ENCODE peak calls at places on chromosomes 5 and 9, in eight cellular contexts. One of them, this sample, is unnamed.

GRCh38 chr9:124423591-124423990 is 8.3 kb upstream of the PSMB7 start:
- DNase-seq in thoracic aorta: no peak
- DNase-seq in activated CD8-positive, alpha-beta T cell treated with anti-CD3 and anti-CD28 coated beads, Interleukin-2, amount 10 ng/mL, durations not matched to agents 7 days and 5 days: no peak
- DNase-seq in iPS-NIHi11: no peak
- DNase-seq in body of pancreas: no peak
- DNase-seq in Calu3: no peak
- DNase-seq in glutamatergic neuron: no peak
- DNase-seq in GM12865: no peak
- DNase-seq in this sample: no peak

GRCh38 chr5:179262126-179262920 is 82.9 kb downstream of the ADAMTS2 start:
- DNase-seq in thoracic aorta: no peak
- DNase-seq in activated CD8-positive, alpha-beta T cell treated with anti-CD3 and anti-CD28 coated beads, Interleukin-2, amount 10 ng/mL, durations not matched to agents 7 days and 5 days: no peak
- DNase-seq in iPS-NIHi11: no peak
- DNase-seq in body of pancreas: no peak
- DNase-seq in Calu3: no peak
- DNase-seq in glutamatergic neuron: peak; percentile 7
- DNase-seq in GM12865: no peak
- DNase-seq in this sample: no peak

GRCh38 chr9:107363511-107364182 is 80.6 kb downstream of the RAD23B start:
- DNase-seq in thoracic aorta: no peak
- DNase-seq in activated CD8-positive, alpha-beta T cell treated with anti-CD3 and anti-CD28 coated beads, Interleukin-2, amount 10 ng/mL, durations not matched to agents 7 days and 5 days: no peak
- DNase-seq in iPS-NIHi11: no peak
- DNase-seq in body of pancreas: no peak
- DNase-seq in Calu3: no peak
- DNase-seq in glutamatergic neuron: peak; percentile 79
- DNase-seq in GM12865: no peak
- DNase-seq in this sample: no peak

GRCh38 chr9:15144567-15145174 is 162.3 kb downstream of the TTC39B start:
- DNase-seq in thoracic aorta: no peak
- DNase-seq in activated CD8-positive, alpha-beta T cell treated with anti-CD3 and anti-CD28 coated beads, Interleukin-2, amount 10 ng/mL, durations not matched to agents 7 days and 5 days: no peak
- DNase-seq in iPS-NIHi11: no peak
- DNase-seq in body of pancreas: no peak
- DNase-seq in Calu3: no peak
- DNase-seq in glutamatergic neuron: no peak
- DNase-seq in GM12865: no peak
- DNase-seq in this sample: no peak

GRCh38 chr5:98474802-98475201 is 298.7 kb upstream of the RGMB start:
- DNase-seq in thoracic aorta: no peak
- DNase-seq in activated CD8-positive, alpha-beta T cell treated with anti-CD3 and anti-CD28 coated beads, Interleukin-2, amount 10 ng/mL, durations not matched to agents 7 days and 5 days: no peak
- DNase-seq in iPS-NIHi11: no peak
- DNase-seq in body of pancreas: no peak
- DNase-seq in Calu3: no peak
- DNase-seq in glutamatergic neuron: no peak
- DNase-seq in GM12865: no peak
- DNase-seq in this sample: no peak

GRCh38 chr9:15999422-16000339 is 446.8 kb downstream of the CCDC171 start:
- DNase-seq in thoracic aorta: no peak
- DNase-seq in activated CD8-positive, alpha-beta T cell treated with anti-CD3 and anti-CD28 coated beads, Interleukin-2, amount 10 ng/mL, durations not matched to agents 7 days and 5 days: no peak
- DNase-seq in iPS-NIHi11: no peak
- DNase-seq in body of pancreas: peak; percentile 6
- DNase-seq in Calu3: peak; percentile 2
- DNase-seq in glutamatergic neuron: no peak
- DNase-seq in GM12865: no peak
- DNase-seq in this sample: no peak

GRCh38 chr5:35223777-35224395 is 6.4 kb downstream of the PRLR start:
- DNase-seq in thoracic aorta: no peak
- DNase-seq in activated CD8-positive, alpha-beta T cell treated with anti-CD3 and anti-CD28 coated beads, Interleukin-2, amount 10 ng/mL, durations not matched to agents 7 days and 5 days: no peak
- DNase-seq in iPS-NIHi11: no peak
- DNase-seq in body of pancreas: no peak
- DNase-seq in Calu3: no peak
- DNase-seq in glutamatergic neuron: no peak
- DNase-seq in GM12865: no peak
- DNase-seq in this sample: no peak

GRCh38 chr9:136626740-136627642 is 35.7 kb upstream of the EGFL7 start:
- DNase-seq in thoracic aorta: no peak
- DNase-seq in activated CD8-positive, alpha-beta T cell treated with anti-CD3 and anti-CD28 coated beads, Interleukin-2, amount 10 ng/mL, durations not matched to agents 7 days and 5 days: no peak
- DNase-seq in iPS-NIHi11: peak; percentile 68
- DNase-seq in body of pancreas: peak; percentile 87
- DNase-seq in Calu3: no peak
- DNase-seq in glutamatergic neuron: no peak
- DNase-seq in GM12865: no peak
- DNase-seq in this sample: no peak

GRCh38 chr9:70165006-70165602 is 93.7 kb upstream of the SMC5 start:
- DNase-seq in thoracic aorta: no peak
- DNase-seq in activated CD8-positive, alpha-beta T cell treated with anti-CD3 and anti-CD28 coated beads, Interleukin-2, amount 10 ng/mL, durations not matched to agents 7 days and 5 days: no peak
- DNase-seq in iPS-NIHi11: no peak
- DNase-seq in body of pancreas: no peak
- DNase-seq in Calu3: no peak
- DNase-seq in glutamatergic neuron: no peak
- DNase-seq in GM12865: no peak
- DNase-seq in this sample: no peak

GRCh38 chr5:181205735-181206401 is 872 bp upstream of the TRIM7 start:
- DNase-seq in thoracic aorta: no peak
- DNase-seq in activated CD8-positive, alpha-beta T cell treated with anti-CD3 and anti-CD28 coated beads, Interleukin-2, amount 10 ng/mL, durations not matched to agents 7 days and 5 days: no peak
- DNase-seq in iPS-NIHi11: no peak
- DNase-seq in body of pancreas: no peak
- DNase-seq in Calu3: no peak
- DNase-seq in glutamatergic neuron: no peak
- DNase-seq in GM12865: no peak
- DNase-seq in this sample: no peak

GRCh38 chr5:2887401-2888348 is 136.2 kb upstream of the IRX2 start:
- DNase-seq in thoracic aorta: no peak
- DNase-seq in activated CD8-positive, alpha-beta T cell treated with anti-CD3 and anti-CD28 coated beads, Interleukin-2, amount 10 ng/mL, durations not matched to agents 7 days and 5 days: no peak
- DNase-seq in iPS-NIHi11: no peak
- DNase-seq in body of pancreas: no peak
- DNase-seq in Calu3: no peak
- DNase-seq in glutamatergic neuron: no peak
- DNase-seq in GM12865: no peak
- DNase-seq in this sample: no peak

GRCh38 chr5:147075187-147075586 is 159.6 kb upstream of the STK32A start:
- DNase-seq in thoracic aorta: no peak
- DNase-seq in activated CD8-positive, alpha-beta T cell treated with anti-CD3 and anti-CD28 coated beads, Interleukin-2, amount 10 ng/mL, durations not matched to agents 7 days and 5 days: no peak
- DNase-seq in iPS-NIHi11: no peak
- DNase-seq in body of pancreas: no peak
- DNase-seq in Calu3: no peak
- DNase-seq in glutamatergic neuron: no peak
- DNase-seq in GM12865: no peak
- DNase-seq in this sample: no peak

GRCh38 chr5:33228149-33228548 is 212.6 kb upstream of the TARS1 start:
- DNase-seq in thoracic aorta: no peak
- DNase-seq in activated CD8-positive, alpha-beta T cell treated with anti-CD3 and anti-CD28 coated beads, Interleukin-2, amount 10 ng/mL, durations not matched to agents 7 days and 5 days: no peak
- DNase-seq in iPS-NIHi11: no peak
- DNase-seq in body of pancreas: no peak
- DNase-seq in Calu3: no peak
- DNase-seq in glutamatergic neuron: no peak
- DNase-seq in GM12865: no peak
- DNase-seq in this sample: no peak

GRCh38 chr5:75670571-75670970 is 46.7 kb downstream of the POC5 start:
- DNase-seq in thoracic aorta: no peak
- DNase-seq in activated CD8-positive, alpha-beta T cell treated with anti-CD3 and anti-CD28 coated beads, Interleukin-2, amount 10 ng/mL, durations not matched to agents 7 days and 5 days: no peak
- DNase-seq in iPS-NIHi11: no peak
- DNase-seq in body of pancreas: no peak
- DNase-seq in Calu3: no peak
- DNase-seq in glutamatergic neuron: no peak
- DNase-seq in GM12865: no peak
- DNase-seq in this sample: no peak

This sample was measured in MV-4-11.